ENCODE peak calls at places on chromosome 16, in six cellular contexts. J, W, Q, X, G and Z are unnamed samples.

GRCh38 chr16:13621639-13622038 is 298.3 kb upstream of the ERCC4 start:
- DNase-seq in J (no peak), W (no peak), Q (no peak), X (no peak), G (no peak), Z (no peak)

GRCh38 chr16:31331141-31331764 is 23.7 kb upstream of the ITGAX start:
- DNase-seq in J (no peak), W (no peak), Q (no peak), X (no peak), G (no peak), Z (no peak)

GRCh38 chr16:72590179-72590937 is 418.4 kb upstream of the PMFBP1 start:
- DNase-seq in J (no peak), W (no peak), Q (no peak), X (peak; percentile 10), G (no peak), Z (no peak)

GRCh38 chr16:5025171-5025632 is 8.5 kb downstream of the NAGPA start:
- DNase-seq in J (peak; percentile 70), W (peak; percentile 50), Q (no peak), X (no peak), G (no peak), Z (no peak)

GRCh38 chr16:11994187-11995119 is 17.9 kb downstream of the SNX29 start:
- DNase-seq in J (peak; percentile 43), W (no peak), Q (peak; percentile 66), X (peak; percentile 23), G (no peak), Z (peak; percentile 17)

GRCh38 chr16:24953721-24954120 is 61.4 kb downstream of the ARHGAP17 start:
- DNase-seq in J (no peak), W (no peak), Q (no peak), X (no peak), G (no peak), Z (no peak)

GRCh38 chr16:16196099-16196498 is 27.2 kb downstream of the ABCC6 start:
- DNase-seq in J (no peak), W (no peak), Q (no peak), X (no peak), G (no peak), Z (no peak)

GRCh38 chr16:88760424-88761142 is 24.4 kb downstream of the PIEZO1 start:
- DNase-seq in J (no peak), W (no peak), Q (no peak), X (no peak), G (peak; percentile 60), Z (no peak)

GRCh38 chr16:20944861-20945390 is 44.4 kb downstream of the LYRM1 start:
- DNase-seq in J (no peak), W (no peak), Q (no peak), X (no peak), G (no peak), Z (no peak)

GRCh38 chr16:66251406-66252160 is 114.9 kb upstream of the CDH5 start:
- DNase-seq in J (no peak), W (no peak), Q (no peak), X (no peak), G (no peak), Z (no peak)

GRCh38 chr16:86089986-86090385 is 191.0 kb downstream of the IRF8 start:
- DNase-seq in J (no peak), W (no peak), Q (no peak), X (no peak), G (no peak), Z (no peak)